ENCODE peak calls at places on chromosomes 6 and 20, in nine cellular contexts. Z, E, D, J, M, P, H, G and X are unnamed samples.

GRCh38 chr6:16276991-16277981 is 38.9 kb downstream of the GMPR start:
- DNase-seq in Z (no peak), E (peak), D (peak), J (peak), M (peak), P (peak), H (peak), G (peak), X (peak)

GRCh38 chr20:50054626-50055511 is 58.1 kb downstream of the UBE2V1 start:
- DNase-seq in Z (no peak), E (no peak), D (no peak), J (peak), M (no peak), P (no peak), H (no peak), G (peak), X (peak)

GRCh38 chr6:100381111-100381510 is 83.6 kb downstream of the SIM1 start:
- DNase-seq in Z (no peak), E (no peak), D (no peak), J (no peak), M (no peak), P (no peak), H (no peak), G (no peak), X (no peak)

GRCh38 chr6:43954311-43955131 is 172.7 kb downstream of the MRPL14 start:
- DNase-seq in Z (no peak), E (no peak), D (no peak), J (no peak), M (no peak), P (no peak), H (no peak), G (no peak), X (no peak)

GRCh38 chr6:56374841-56375369 is 127.5 kb upstream of the COL21A1 start:
- DNase-seq in Z (no peak), E (no peak), D (no peak), J (no peak), M (no peak), P (peak), H (no peak), G (peak), X (no peak)

GRCh38 chr20:20466341-20466879 is 98.5 kb downstream of the INSM1 start:
- DNase-seq in Z (no peak), E (no peak), D (peak), J (no peak), M (no peak), P (no peak), H (peak), G (peak), X (no peak)

GRCh38 chr6:128114164-128114563 is 213.3 kb upstream of the THEMIS start:
- DNase-seq in Z (no peak), E (no peak), D (no peak), J (no peak), M (no peak), P (no peak), H (no peak), G (no peak), X (no peak)

GRCh38 chr6:85865665-85866372 is 223.1 kb upstream of the SYNCRIP start:
- DNase-seq in Z (no peak), E (no peak), D (no peak), J (no peak), M (no peak), P (no peak), H (no peak), G (peak), X (peak)

GRCh38 chr6:106574729-106575458 is 54.4 kb downstream of the RTN4IP1 start:
- DNase-seq in Z (no peak), E (no peak), D (no peak), J (no peak), M (no peak), P (no peak), H (no peak), G (peak), X (peak)

GRCh38 chr6:22737331-22737730 is 168.0 kb downstream of the HDGFL1 start:
- DNase-seq in Z (no peak), E (peak), D (peak), J (no peak), M (peak), P (peak), H (no peak), G (peak), X (peak)

GRCh38 chr6:131652472-131652871 is 15.4 kb downstream of the ENPP3 start:
- DNase-seq in Z (no peak), E (no peak), D (no peak), J (no peak), M (no peak), P (no peak), H (no peak), G (peak), X (no peak)

GRCh38 chr6:11094411-11094851 is 797 bp downstream of the SMIM13 start:
- DNase-seq in Z (no peak), E (peak), D (no peak), J (peak), M (peak), P (no peak), H (peak), G (peak), X (no peak)

GRCh38 chr20:56663660-56664059 is 34.6 kb downstream of the TFAP2C start:
- DNase-seq in Z (no peak), E (no peak), D (no peak), J (no peak), M (no peak), P (no peak), H (no peak), G (no peak), X (no peak)

GRCh38 chr20:25317351-25318075 is 69.6 kb downstream of the PYGB start:
- DNase-seq in Z (no peak), E (no peak), D (no peak), J (no peak), M (peak), P (no peak), H (no peak), G (no peak), X (no peak)

GRCh38 chr6:157106487-157106886 is 216.8 kb downstream of the TMEM242 start:
- DNase-seq in Z (no peak), E (no peak), D (no peak), J (no peak), M (no peak), P (no peak), H (no peak), G (peak), X (peak)

GRCh38 chr6:74735304-74735703 is 470.5 kb downstream of the COL12A1 start:
- DNase-seq in Z (no peak), E (no peak), D (peak), J (no peak), M (no peak), P (peak), H (no peak), G (peak), X (no peak)

GRCh38 chr20:34875657-34876160 is 703 bp upstream of the ACSS2 start:
- DNase-seq in Z (no peak), E (no peak), D (no peak), J (no peak), M (no peak), P (no peak), H (peak), G (no peak), X (no peak)

GRCh38 chr20:34873583-34874093 is 982 bp upstream of the GGT7 start:
- DNase-seq in Z (no peak), E (no peak), D (no peak), J (no peak), M (no peak), P (no peak), H (no peak), G (no peak), X (no peak)

GRCh38 chr20:34872604-34873224 is at the start of gene GGT7:
- DNase-seq in Z (peak), E (peak), D (no peak), J (peak), M (peak), P (peak), H (peak), G (peak), X (no peak)

GRCh38 chr20:34871966-34872603 is 571 bp downstream of the GGT7 start:
- DNase-seq in Z (no peak), E (no peak), D (no peak), J (peak), M (no peak), P (no peak), H (no peak), G (no peak), X (no peak)

DNA sequence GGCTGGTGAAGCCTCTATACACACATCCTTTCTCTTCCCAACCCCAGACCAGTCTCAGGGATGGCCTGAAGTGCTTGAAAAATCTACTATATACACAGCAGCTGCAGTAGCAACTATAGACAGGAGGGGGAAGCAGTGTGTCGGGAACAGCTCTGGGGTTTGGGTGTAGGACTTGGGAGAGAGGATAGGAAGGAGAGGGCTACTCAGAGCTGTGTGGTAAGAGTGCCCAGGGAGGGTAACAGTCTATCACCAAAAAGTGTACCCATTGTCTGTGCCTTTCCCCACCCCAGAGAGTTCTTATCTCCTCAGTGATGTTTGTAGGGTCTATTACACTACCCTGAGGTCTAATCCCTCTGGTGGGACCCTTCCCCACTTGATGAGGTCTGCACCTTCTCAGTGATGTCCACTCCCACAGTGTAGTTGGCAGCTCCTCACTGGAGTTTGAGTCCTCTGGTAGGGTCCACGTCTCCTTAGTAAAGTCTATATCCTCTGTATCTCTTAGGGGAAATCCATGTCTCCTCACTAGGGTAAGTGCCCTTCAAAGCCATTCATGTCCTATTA is 1.5 kb upstream of the GGT7 start:
- DNase-seq in Z (no peak), E (peak), D (peak), J (peak), M (peak), P (peak), H (peak), G (peak), X (peak)
- TF ChIP-seq CTCF in Z (peak), E (peak), D (peak), J (peak), M (peak), P (peak), H (peak), G (peak), X (peak)

DNA sequence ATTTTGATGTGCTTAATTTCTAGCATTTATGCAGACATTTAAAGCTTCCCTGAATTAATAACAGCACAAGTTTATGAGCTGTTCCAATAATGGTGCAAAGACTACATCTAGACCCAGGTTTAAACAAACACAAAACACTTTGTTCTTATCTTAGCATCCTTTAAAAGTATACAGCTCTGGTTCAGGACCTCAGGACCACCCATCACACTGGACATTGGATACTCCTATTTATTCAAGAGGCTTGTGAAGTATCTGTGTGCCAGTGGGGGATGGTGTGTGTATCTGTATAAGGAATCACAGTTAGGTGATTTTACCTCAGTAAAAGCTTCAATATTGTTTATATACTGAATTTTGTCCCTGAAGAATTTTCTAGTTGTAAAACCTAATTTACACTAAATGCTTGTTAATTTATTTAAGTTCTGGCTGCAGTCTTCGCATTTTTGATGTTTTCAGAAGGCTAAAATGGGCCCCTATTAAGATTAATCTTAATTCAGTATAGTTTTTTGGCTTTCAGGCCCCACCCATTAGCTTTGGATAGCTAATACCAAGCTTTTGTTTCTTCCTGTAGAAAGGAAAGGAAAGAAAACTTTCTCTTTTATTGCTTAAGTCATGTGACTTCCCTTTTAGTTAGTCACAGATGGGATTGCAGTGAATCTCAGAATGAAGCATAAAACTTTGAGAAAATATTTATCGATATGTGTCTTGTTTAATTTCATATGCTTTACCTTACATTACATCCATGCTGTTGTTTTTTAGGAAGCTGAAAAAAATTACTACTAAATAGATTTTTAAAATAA is 13.1 kb downstream of the LIN28B start:
- DNase-seq in Z (no peak), E (peak), D (no peak), J (no peak), M (no peak), P (no peak), H (no peak), G (no peak), X (no peak)
- H3K4me3 ChIP-seq in Z (no peak), E (no peak), D (no peak), J (no peak), M (no peak), P (no peak), H (no peak), G (no peak), X (no peak)

GRCh38 chr6:68159433-68159832 is 475.6 kb upstream of the ADGRB3 start:
- DNase-seq in Z (no peak), E (no peak), D (no peak), J (no peak), M (no peak), P (no peak), H (no peak), G (no peak), X (no peak)

GRCh38 chr6:68158256-68158655 is 476.8 kb upstream of the ADGRB3 start:
- DNase-seq in Z (no peak), E (no peak), D (no peak), J (no peak), M (no peak), P (no peak), H (no peak), G (no peak), X (no peak)

DNA sequence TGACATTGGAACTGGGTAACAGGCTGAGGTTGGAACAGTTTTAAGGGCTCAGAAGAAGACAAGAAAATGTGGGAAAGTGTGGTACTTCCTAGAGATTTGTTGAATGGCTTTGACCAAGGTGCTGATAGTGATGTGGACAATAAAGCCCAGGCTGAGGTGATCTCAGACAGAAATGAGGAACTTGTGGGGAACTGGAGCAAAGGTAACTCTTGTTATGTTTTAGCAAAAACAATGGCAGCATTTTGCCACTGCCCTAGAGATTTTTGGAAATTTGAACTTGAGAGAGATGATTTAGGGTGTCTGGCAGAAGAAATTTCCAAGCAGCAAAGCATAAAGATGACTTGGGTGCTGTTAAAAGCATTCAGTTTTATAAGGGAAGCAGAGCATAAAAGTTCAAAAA is 474.7 kb upstream of the ADGRB3 start:
- DNase-seq in Z (no peak), E (no peak), D (no peak), J (no peak), M (no peak), P (no peak), H (no peak), G (no peak), X (no peak)
- TF ChIP-seq CTCF in Z (no peak), E (no peak), D (no peak), J (no peak), M (no peak), P (no peak), H (no peak), G (no peak), X (no peak)

DNA sequence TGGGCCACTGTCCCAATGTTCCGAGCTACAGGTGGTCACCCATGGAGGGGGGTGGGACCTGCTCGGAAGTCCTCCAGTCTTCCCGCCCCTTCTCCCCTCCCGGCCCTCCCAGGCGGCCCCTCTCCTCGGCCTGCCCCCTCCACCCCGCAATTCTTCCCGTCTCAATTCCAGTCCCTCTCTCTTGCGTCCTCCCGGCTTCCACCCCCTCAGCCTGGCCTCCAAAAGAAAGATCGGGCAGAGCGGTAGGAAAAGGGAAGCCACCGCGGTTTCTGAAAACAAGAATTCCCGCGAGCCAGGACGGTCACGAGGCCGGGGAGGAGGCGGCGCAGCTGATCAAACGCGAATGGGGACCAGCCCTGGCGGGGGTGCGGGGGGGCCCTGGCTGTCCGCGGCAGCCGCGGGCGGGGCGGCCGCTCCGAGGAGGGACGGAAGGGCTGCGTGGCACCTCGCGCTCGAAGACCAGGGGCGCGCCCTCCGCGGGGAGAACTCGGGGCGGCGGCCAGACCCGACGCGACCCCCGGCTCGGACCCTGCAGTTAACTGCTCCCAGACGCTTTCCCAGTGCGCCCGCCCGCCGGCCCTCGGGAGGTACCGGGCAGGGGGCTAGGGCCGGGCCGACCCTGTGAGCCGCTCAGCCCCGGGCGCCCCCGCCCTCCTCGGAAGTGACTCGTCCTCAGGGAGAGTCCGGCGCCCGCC is 1.0 kb downstream of the PXDC1 start:
- DNase-seq in Z (no peak), E (peak), D (no peak), J (peak), M (peak), P (peak), H (no peak), G (peak), X (no peak)
- H3K4me3 ChIP-seq in Z (peak), E (peak), D (peak), J (peak), M (peak), P (peak), H (no peak), G (peak), X (peak)

GRCh38 chr6:52877786-52878185 is 31.7 kb downstream of the GSTA3 start:
- DNase-seq in Z (no peak), E (no peak), D (no peak), J (no peak), M (no peak), P (no peak), H (no peak), G (peak), X (no peak)

GRCh38 chr6:52877168-52877567 is 32.3 kb downstream of the GSTA3 start:
- DNase-seq in Z (no peak), E (no peak), D (peak), J (no peak), M (no peak), P (no peak), H (no peak), G (peak), X (peak)

GRCh38 chr6:52881662-52881995 is 27.9 kb downstream of the GSTA3 start:
- DNase-seq in Z (no peak), E (no peak), D (no peak), J (no peak), M (no peak), P (no peak), H (no peak), G (no peak), X (no peak)

GRCh38 chr6:52887912-52888535 is 21.5 kb downstream of the GSTA3 start:
- DNase-seq in Z (no peak), E (no peak), D (no peak), J (no peak), M (no peak), P (no peak), H (no peak), G (no peak), X (no peak)

DNA sequence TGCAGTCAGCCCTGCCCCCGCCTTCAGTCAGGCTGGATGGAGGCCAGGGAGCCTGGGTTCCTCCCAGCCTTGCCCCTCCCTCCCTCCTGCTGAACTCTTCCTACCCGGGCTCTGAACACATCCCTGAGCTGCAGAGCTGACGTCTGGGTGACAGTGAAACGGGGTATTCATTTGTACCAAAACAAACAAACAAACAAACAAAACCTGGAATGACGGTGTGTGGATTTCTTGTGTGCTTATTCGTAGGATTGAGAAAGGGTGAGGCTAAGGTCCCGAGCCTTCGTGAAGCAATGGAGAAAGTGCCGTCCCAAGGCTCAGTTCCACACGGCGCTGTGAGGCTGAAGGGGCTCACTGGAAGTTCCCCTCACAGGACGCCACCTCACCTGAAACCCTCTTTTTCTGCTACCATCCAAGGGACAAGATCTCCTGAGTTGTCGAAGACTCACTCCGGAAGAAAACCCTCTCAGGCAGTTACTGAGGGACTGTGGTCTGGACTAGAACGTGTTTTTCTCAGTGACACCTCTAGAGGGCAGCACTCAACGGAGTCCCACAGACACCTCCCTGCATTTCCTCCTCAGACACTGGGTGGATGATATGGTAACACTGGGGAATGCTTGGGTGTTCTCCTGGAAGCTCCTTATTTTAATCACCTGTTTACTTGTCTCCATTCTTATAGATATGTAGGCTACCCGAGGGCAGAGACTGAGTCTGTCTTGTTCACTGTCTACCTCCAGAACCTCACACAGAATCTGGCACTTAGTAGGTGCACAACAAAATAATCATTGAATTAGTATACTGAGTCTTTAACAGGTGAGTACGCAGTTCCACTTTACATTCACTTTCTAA is 27.3 kb downstream of the GSTA3 start:
- DNase-seq in Z (peak), E (peak), D (no peak), J (peak), M (peak), P (peak), H (peak), G (peak), X (no peak)
- TF ChIP-seq CTCF in Z (peak), E (peak), D (peak), J (peak), M (peak), P (peak), H (peak), G (peak), X (peak)

GRCh38 chr6:35729349-35729678 is 7.5 kb upstream of the ARMC12 start:
- DNase-seq in Z (no peak), E (no peak), D (no peak), J (no peak), M (no peak), P (no peak), H (no peak), G (no peak), X (no peak)
- H3K4me3 ChIP-seq in Z (no peak), E (no peak), D (no peak), J (no peak), M (no peak), P (no peak), H (peak), G (no peak), X (no peak)